ENCODE peak calls at places on chromosomes 6 and 20, in six cellular contexts. V is left ventricle myocardium inferior, W is brain microvascular endothelial cell, Z is right lobe of liver, Y is heart left ventricle, C is endodermal cell. K is an unnamed sample.

GRCh38 chr20:33263784-33264183 is 19.2 kb upstream of the BPIFB1 start:
- DNase-seq in V (no peak), W (no peak), Z (no peak), Y (no peak), C (peak), K (no peak)

GRCh38 chr6:29943053-29943966 is 978 bp downstream of the HLA-A start:
- DNase-seq in V (no peak), W (no peak), Z (peak), Y (no peak), C (peak), K (peak)

GRCh38 chr20:21433329-21433890 is 36.1 kb upstream of the NKX2-4 start:
- DNase-seq in V (no peak), W (peak), Z (no peak), Y (no peak), C (no peak), K (no peak)

GRCh38 chr6:33717857-33718552 is 6.5 kb upstream of the UQCC2 start:
- DNase-seq in V (no peak), W (no peak), Z (no peak), Y (no peak), C (no peak), K (no peak)

GRCh38 chr6:165308926-165309731 is at the start of gene C6orf118:
- DNase-seq in V (peak), W (peak), Z (peak), Y (peak), C (peak), K (no peak)

GRCh38 chr20:63594043-63594561 is 20.1 kb upstream of the HELZ2 start:
- DNase-seq in V (no peak), W (peak), Z (peak), Y (no peak), C (no peak), K (no peak)

GRCh38 chr6:108598316-108598863 is 37.7 kb downstream of the FOXO3 start:
- DNase-seq in V (no peak), W (no peak), Z (no peak), Y (no peak), C (no peak), K (no peak)

GRCh38 chr6:142152731-142153130 is 5.7 kb downstream of the VTA1 start:
- DNase-seq in V (no peak), W (peak), Z (no peak), Y (no peak), C (no peak), K (no peak)

GRCh38 chr6:21507811-21508210 is 85.7 kb upstream of the SOX4 start:
- DNase-seq in V (no peak), W (no peak), Z (no peak), Y (no peak), C (no peak), K (no peak)

GRCh38 chr20:31595654-31596411 is 9.3 kb upstream of the ID1 start:
- DNase-seq in V (peak), W (no peak), Z (peak), Y (peak), C (peak), K (no peak)

GRCh38 chr6:43627008-43627825 is 1.8 kb downstream of the GTPBP2 start:
- DNase-seq in V (peak), W (peak), Z (peak), Y (peak), C (no peak), K (peak)

GRCh38 chr20:45489083-45489531 is 19.6 kb downstream of the WFDC2 start:
- DNase-seq in V (no peak), W (no peak), Z (no peak), Y (no peak), C (no peak), K (no peak)

GRCh38 chr20:47353224-47353696 is 3.2 kb downstream of the ZMYND8 start:
- DNase-seq in V (no peak), W (no peak), Z (no peak), Y (no peak), C (no peak), K (no peak)

GRCh38 chr6:26431258-26432162 is 8.8 kb upstream of the BTN3A3 start:
- DNase-seq in V (no peak), W (no peak), Z (no peak), Y (no peak), C (no peak), K (no peak)

GRCh38 chr20:11180186-11180585 is 506.4 kb upstream of the JAG1 start:
- DNase-seq in V (no peak), W (no peak), Z (no peak), Y (no peak), C (no peak), K (no peak)

GRCh38 chr20:45817652-45818194 is 5.3 kb downstream of the UBE2C start:
- DNase-seq in V (no peak), W (peak), Z (no peak), Y (no peak), C (no peak), K (no peak)

GRCh38 chr20:19849341-19850189 is 91.5 kb downstream of the RIN2 start:
- DNase-seq in V (no peak), W (no peak), Z (no peak), Y (no peak), C (no peak), K (no peak)

GRCh38 chr6:381742-382461 is 9.7 kb upstream of the IRF4 start:
- DNase-seq in V (no peak), W (no peak), Z (no peak), Y (no peak), C (no peak), K (no peak)

GRCh38 chr20:709421-709820 is 33.8 kb upstream of the SCRT2 start:
- DNase-seq in V (peak), W (no peak), Z (peak), Y (peak), C (no peak), K (peak)

GRCh38 chr20:44166008-44166407 is 21.0 kb downstream of the JPH2 start:
- DNase-seq in V (no peak), W (peak), Z (no peak), Y (no peak), C (no peak), K (no peak)

GRCh38 chr6:29005183-29005885 is at the start of gene ZNF311:
- DNase-seq in V (peak), W (peak), Z (peak), Y (peak), C (no peak), K (peak)

GRCh38 chr6:113488061-113488460 is 369.1 kb upstream of the MARCKS start:
- DNase-seq in V (no peak), W (no peak), Z (no peak), Y (no peak), C (no peak), K (no peak)

GRCh38 chr6:99296261-99296660 is 53.2 kb downstream of the FAXC start:
- DNase-seq in V (no peak), W (no peak), Z (no peak), Y (no peak), C (no peak), K (no peak)

GRCh38 chr6:148316308-148316707 is 26.3 kb upstream of the SASH1 start:
- DNase-seq in V (peak), W (no peak), Z (no peak), Y (no peak), C (no peak), K (no peak)

GRCh38 chr6:148317051-148317450 is 25.6 kb upstream of the SASH1 start:
- DNase-seq in V (no peak), W (no peak), Z (no peak), Y (no peak), C (no peak), K (no peak)

GRCh38 chr6:148322704-148323103 is 19.9 kb upstream of the SASH1 start:
- DNase-seq in V (no peak), W (no peak), Z (no peak), Y (no peak), C (no peak), K (no peak)

GRCh38 chr6:148313483-148313882 is 29.2 kb upstream of the SASH1 start:
- DNase-seq in V (no peak), W (no peak), Z (no peak), Y (no peak), C (no peak), K (no peak)

GRCh38 chr6:148317739-148318138 is 24.9 kb upstream of the SASH1 start:
- DNase-seq in V (no peak), W (no peak), Z (no peak), Y (no peak), C (no peak), K (no peak)
- H3K27ac ChIP-seq in V (no peak), W (peak), Z (no peak), Y (no peak), C (no peak), K (no peak)

GRCh38 chr6:81228912-81229540 is 523.5 kb downstream of the TENT5A start:
- DNase-seq in V (no peak), W (peak), Z (no peak), Y (no peak), C (no peak), K (no peak)
- H3K27ac ChIP-seq in V (no peak), W (peak), Z (no peak), Y (no peak), C (no peak), K (no peak)

GRCh38 chr20:50843331-50844276 is 48.7 kb downstream of the BCAS4 start:
- DNase-seq in V (no peak), W (no peak), Z (no peak), Y (no peak), C (no peak), K (no peak)
- H3K27ac ChIP-seq in V (no peak), W (no peak), Z (no peak), Y (no peak), C (no peak), K (no peak)

GRCh38 chr6:12313311-12313991 is 23.3 kb downstream of the EDN1 start:
- DNase-seq in V (no peak), W (no peak), Z (no peak), Y (no peak), C (no peak), K (no peak)
- H3K27ac ChIP-seq in V (no peak), W (no peak), Z (no peak), Y (no peak), C (no peak), K (peak)

GRCh38 chr20:25532971-25533391 is 52.4 kb downstream of the NINL start:
- DNase-seq in V (no peak), W (no peak), Z (no peak), Y (no peak), C (no peak), K (no peak)

GRCh38 chr20:25532015-25532751 is 53.1 kb downstream of the NINL start:
- DNase-seq in V (no peak), W (no peak), Z (no peak), Y (no peak), C (peak), K (no peak)

GRCh38 chr20:25537890-25538289 is 47.4 kb downstream of the NINL start:
- DNase-seq in V (no peak), W (no peak), Z (no peak), Y (no peak), C (no peak), K (no peak)

GRCh38 chr20:25534845-25535244 is 50.5 kb downstream of the NINL start:
- DNase-seq in V (no peak), W (no peak), Z (no peak), Y (no peak), C (no peak), K (no peak)

DNA sequence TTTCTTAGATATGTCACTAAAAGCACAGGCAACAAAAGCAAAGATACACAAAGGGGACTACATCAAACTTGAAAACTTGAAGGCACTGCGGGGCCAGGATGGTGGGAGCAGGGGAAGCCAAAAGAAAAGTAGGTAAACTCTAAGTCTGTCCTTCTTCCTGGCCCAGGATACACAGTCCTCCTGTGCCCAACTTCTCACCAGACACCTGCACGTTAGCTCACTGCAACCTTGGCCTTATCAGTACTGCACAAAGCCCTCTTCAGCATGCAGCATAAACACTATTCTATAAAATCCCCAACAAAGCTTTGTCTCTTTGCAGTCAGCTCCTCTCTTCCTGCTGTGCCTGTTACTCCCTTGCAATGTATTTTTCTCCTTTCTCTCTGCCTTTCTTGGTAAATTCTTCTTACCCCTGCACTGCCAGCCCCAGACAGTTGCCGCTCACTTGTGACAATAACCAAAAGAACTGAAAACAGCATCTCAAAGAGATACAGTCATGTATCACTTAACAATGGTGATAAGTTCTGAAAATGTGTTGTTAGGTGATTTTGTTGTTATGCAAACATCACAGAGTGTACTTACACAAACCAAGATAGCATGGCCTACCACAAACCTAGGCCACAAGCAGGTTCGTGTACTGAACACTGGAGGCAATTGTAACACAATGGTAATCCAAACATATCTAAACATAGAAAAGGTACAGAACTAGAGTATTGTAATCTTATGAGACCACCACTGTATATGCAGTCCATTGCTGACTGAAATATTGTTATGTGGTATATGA is 51.2 kb downstream of the NINL start:
- DNase-seq in V (no peak), W (no peak), Z (no peak), Y (no peak), C (no peak), K (no peak)
- H3K27ac ChIP-seq in V (peak), W (no peak), Z (no peak), Y (no peak), C (no peak), K (no peak)

DNA sequence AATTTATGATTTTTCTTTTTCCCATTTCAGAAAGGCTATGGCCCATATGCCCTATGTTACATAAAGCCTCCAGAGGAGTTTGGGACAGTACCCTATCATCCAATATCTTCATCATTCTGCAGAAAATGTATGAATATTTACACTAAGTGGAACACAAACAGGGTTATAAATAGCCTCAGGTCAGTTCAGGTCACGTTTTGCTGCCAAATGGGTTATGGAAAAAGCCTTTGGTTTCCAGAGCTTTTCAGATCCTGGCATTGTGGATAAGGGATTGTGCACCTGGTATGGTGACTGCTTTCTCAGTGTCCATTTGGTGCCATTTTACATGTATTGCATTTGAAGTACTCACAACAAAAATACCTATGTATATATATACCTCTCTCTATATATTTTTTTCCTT is 29.4 kb downstream of the UTRN start:
- DNase-seq in V (no peak), W (no peak), Z (no peak), Y (no peak), C (no peak), K (no peak)
- H3K27ac ChIP-seq in V (peak), W (peak), Z (no peak), Y (peak), C (no peak), K (peak)

GRCh38 chr6:94559829-94560537 is 1017.4 kb upstream of the MANEA start:
- DNase-seq in V (no peak), W (no peak), Z (no peak), Y (no peak), C (peak), K (no peak)
- H3K27ac ChIP-seq in V (no peak), W (no peak), Z (no peak), Y (no peak), C (no peak), K (no peak)

GRCh38 chr20:50146214-50146613 is 7.3 kb downstream of the PEDS1 start:
- DNase-seq in V (no peak), W (no peak), Z (no peak), Y (no peak), C (no peak), K (no peak)
- H3K27ac ChIP-seq in V (peak), W (peak), Z (peak), Y (peak), C (no peak), K (no peak)

K was measured in pancreas.